ENCODE peak calls at places on chromosomes 1 and 21, in six cellular contexts. G is stimulated activated CD8-positive, alpha-beta memory T cell treated with anti-CD3 and anti-CD28 coated beads, Interleukin-4, amount 100 ng/mL, for 4 hours; Y is memory B cell; L is HCEC 1CT; E is stimulated activated naive CD8-positive, alpha-beta T cell treated with anti-CD3 and anti-CD28 coated beads, Interleukin-15, amount 100 ng/mL, for 72 hours; Z is astrocyte of the spinal cord. K is an unnamed sample.
A peak's percentile ranks its signal among the peaks of the same experiment; 100 is the strongest.

GRCh38 chr1:154972213-154972516 is 1.6 kb upstream of the SHC1 start:
- DNase-seq in E (no peak), G (no peak), L (no peak), Y (no peak), Z (no peak), K (no peak)

GRCh38 chr1:107593436-107594209 is 371.4 kb downstream of the VAV3 start:
- DNase-seq in Z (no peak), G (no peak), E (no peak), Y (no peak), L (no peak), K (no peak)

GRCh38 chr1:28646040-28646439 is 2.4 kb upstream of the RNU11 start:
- DNase-seq in L (no peak), G (no peak), Z (no peak), E (no peak), Y (no peak), K (no peak)

GRCh38 chr1:22607154-22607553 is 29.3 kb upstream of the C1QA start:
- DNase-seq in Y (no peak), L (no peak), Z (no peak), G (no peak), E (no peak), K (no peak)

GRCh38 chr21:21612446-21612845 is 614.2 kb downstream of the NCAM2 start:
- DNase-seq in Y (no peak), G (no peak), E (no peak), Z (peak; percentile 91), L (no peak), K (no peak)

GRCh38 chr1:223712184-223712855 is at the start of gene CAPN2:
- DNase-seq in L (peak; percentile 91), Y (peak; percentile 54), G (no peak), Z (peak; percentile 84), E (peak; percentile 67), K (peak; percentile 79)

GRCh38 chr21:34511787-34512451 is at the start of gene KCNE1:
- DNase-seq in Z (no peak), E (no peak), L (peak; percentile 18), G (no peak), Y (no peak), K (no peak)

GRCh38 chr1:22313321-22313720 is 138.3 kb upstream of the ZBTB40 start:
- DNase-seq in E (no peak), Z (no peak), L (no peak), G (no peak), Y (no peak), K (no peak)

GRCh38 chr1:219883400-219884332 is 44.7 kb downstream of the SLC30A10 start:
- DNase-seq in G (no peak), L (no peak), Y (no peak), Z (no peak), E (no peak), K (no peak)

GRCh38 chr1:185567006-185567405 is 167.2 kb upstream of the HMCN1 start:
- DNase-seq in E (peak; percentile 33), L (no peak), G (peak; percentile 7), Y (peak; percentile 64), Z (peak; percentile 81), K (no peak)

GRCh38 chr1:55062801-55063561 is 23.6 kb downstream of the PCSK9 start:
- DNase-seq in L (no peak), Y (no peak), Z (no peak), G (no peak), E (no peak), K (no peak)

GRCh38 chr1:31511848-31512615 is 64.3 kb upstream of the TINAGL1 start:
- DNase-seq in E (no peak), L (no peak), Z (no peak), Y (no peak), G (no peak), K (no peak)

GRCh38 chr1:195550071-195550862 is 1058.0 kb downstream of the KCNT2 start:
- DNase-seq in L (no peak), Y (no peak), E (no peak), Z (no peak), G (no peak), K (no peak)

GRCh38 chr1:160460214-160460642 is 59.9 kb downstream of the VANGL2 start:
- DNase-seq in G (no peak), E (no peak), Z (no peak), Y (no peak), L (no peak), K (no peak)

GRCh38 chr1:179706339-179706941 is 36.7 kb upstream of the FAM163A start:
- DNase-seq in Z (peak; percentile 57), Y (peak; percentile 27), E (peak; percentile 55), L (peak; percentile 50), G (no peak), K (peak; percentile 61)

GRCh38 chr1:32618673-32619221 is 31.6 kb downstream of the ZBTB8OS start:
- DNase-seq in E (no peak), G (no peak), Y (no peak), Z (no peak), L (no peak), K (no peak)

GRCh38 chr1:203130358-203130992 is 2.9 kb downstream of the ADORA1 start:
- DNase-seq in G (no peak), L (no peak), Z (no peak), E (no peak), Y (no peak), K (no peak)

GRCh38 chr1:208834346-208835081 is 590.3 kb upstream of the PLXNA2 start:
- DNase-seq in Y (no peak), L (no peak), E (no peak), Z (peak; percentile 19), G (no peak), K (no peak)

GRCh38 chr1:17920881-17921635 is 165.9 kb downstream of the ACTL8 start:
- DNase-seq in G (no peak), Z (no peak), Y (no peak), E (no peak), L (no peak), K (no peak)

GRCh38 chr1:4468804-4469514 is 185.4 kb upstream of the AJAP1 start:
- DNase-seq in G (no peak), E (no peak), L (no peak), Y (no peak), Z (no peak), K (no peak)

GRCh38 chr1:198679535-198680173 is 40.8 kb downstream of the PTPRC start:
- DNase-seq in Y (no peak), G (peak; percentile 24), Z (no peak), L (no peak), E (peak; percentile 31), K (no peak)

GRCh38 chr1:2979191-2980072 is 41.8 kb upstream of the ACTRT2 start:
- DNase-seq in Z (no peak), L (no peak), Y (no peak), G (no peak), E (peak; percentile 2), K (no peak)

GRCh38 chr1:3631330-3631729 is 6.5 kb downstream of the TPRG1L start:
- DNase-seq in E (no peak), Y (no peak), G (no peak), Z (no peak), L (no peak), K (no peak)

GRCh38 chr1:110565565-110565964 is 40.6 kb downstream of the KCNA2 start:
- DNase-seq in G (no peak), Y (no peak), E (no peak), L (no peak), Z (no peak), K (peak; percentile 92)

K was measured in midbrain.